ENCODE peak calls at places on chromosome 4, in four cellular contexts. B is occipital lobe, R is SW 1271, F is posterior cingulate gyrus. U is an unnamed sample.

GRCh38 chr4:70704333-70705145 is 16.2 kb downstream of the UTP3 start:
- DNase-seq in R (peak), B (peak), F (peak), U (peak)

GRCh38 chr4:20251796-20252655 is at the start of gene SLIT2:
- DNase-seq in F (peak), R (peak), B (peak), U (peak)

GRCh38 chr4:1211951-1212545 is 36.9 kb downstream of the CTBP1 start:
- DNase-seq in B (no peak), R (no peak), F (peak), U (no peak)

GRCh38 chr4:125658773-125659172 is 344.0 kb downstream of the FAT4 start:
- DNase-seq in F (no peak), R (no peak), B (no peak), U (no peak)

GRCh38 chr4:48343531-48343930 is 2.2 kb downstream of the SLAIN2 start:
- DNase-seq in F (no peak), R (no peak), B (no peak), U (no peak)

GRCh38 chr4:20391224-20391623 is 139.5 kb downstream of the SLIT2 start:
- DNase-seq in R (no peak), B (no peak), F (no peak), U (no peak)

GRCh38 chr4:5890063-5890727 is 2.7 kb downstream of the CRMP1 start:
- DNase-seq in R (no peak), B (peak), F (peak), U (peak)

GRCh38 chr4:2296621-2297601 is 35.0 kb upstream of the MXD4 start:
- DNase-seq in R (no peak), B (no peak), F (no peak), U (peak)

GRCh38 chr4:185261971-185262370 is 52.6 kb downstream of the SNX25 start:
- DNase-seq in R (no peak), B (no peak), F (no peak), U (no peak)

U was measured in H9.